ENCODE peak calls at places on chromosomes 11 and 22, in nine cellular contexts. A, W, G, U, X, Z, J, T and K are unnamed samples.
A peak's percentile ranks its signal among the peaks of the same experiment; 100 is the strongest.

GRCh38 chr22:17847360-17848078 is 73.2 kb upstream of the BID start:
- DNase-seq in Z (no peak), X (no peak), W (peak; percentile 46), G (no peak), U (no peak), A (no peak), T (no peak), J (no peak), K (no peak)

GRCh38 chr11:31582697-31583096 is 73.1 kb downstream of the ELP4 start:
- DNase-seq in T (no peak), J (no peak), A (no peak), U (no peak), X (no peak), G (no peak), W (no peak), Z (no peak), K (no peak)

GRCh38 chr22:33785283-33785991 is 134.8 kb downstream of the LARGE1 start:
- DNase-seq in X (no peak), U (no peak), Z (no peak), J (no peak), A (no peak), T (no peak), G (no peak), W (no peak), K (no peak)

GRCh38 chr22:17703811-17704210 is 65.3 kb downstream of the BCL2L13 start:
- DNase-seq in T (no peak), X (no peak), G (no peak), U (no peak), Z (no peak), A (no peak), J (no peak), W (no peak), K (no peak)

GRCh38 chr22:24411256-24412004 is 16.0 kb upstream of the ADORA2A start:
- DNase-seq in W (no peak), X (no peak), J (no peak), A (no peak), G (no peak), U (no peak), Z (no peak), T (no peak), K (peak; percentile 6)

GRCh38 chr11:130868865-130869264 is 47.4 kb downstream of the SNX19 start:
- DNase-seq in W (no peak), T (no peak), X (no peak), Z (no peak), U (no peak), G (no peak), J (no peak), A (no peak), K (no peak)

GRCh38 chr22:41352058-41352457 is 29.7 kb upstream of the TEF start:
- DNase-seq in G (no peak), Z (no peak), A (no peak), T (peak; percentile 41), J (no peak), U (peak; percentile 44), W (peak; percentile 6), X (no peak), K (no peak)

GRCh38 chr11:3228445-3228829 is 3.8 kb downstream of the MRGPRE start:
- DNase-seq in A (no peak), X (no peak), T (no peak), J (no peak), W (no peak), U (no peak), G (peak; percentile 64), Z (no peak), K (no peak)

GRCh38 chr11:128302425-128303186 is 284.8 kb downstream of the ETS1 start:
- DNase-seq in G (no peak), X (no peak), A (no peak), T (no peak), Z (no peak), W (no peak), U (no peak), J (no peak), K (no peak)

GRCh38 chr11:35814720-35815305 is 129.0 kb upstream of the LDLRAD3 start:
- DNase-seq in G (no peak), T (no peak), Z (no peak), A (no peak), J (no peak), X (no peak), U (no peak), W (no peak), K (peak; percentile 17)

GRCh38 chr11:15489281-15489680 is 374.6 kb downstream of the INSC start:
- DNase-seq in G (no peak), W (no peak), J (no peak), T (no peak), X (no peak), U (no peak), Z (no peak), A (no peak), K (no peak)

GRCh38 chr22:33894036-33894435 is 26.2 kb downstream of the LARGE1 start:
- DNase-seq in W (no peak), X (no peak), G (no peak), J (no peak), T (no peak), U (no peak), A (no peak), Z (no peak), K (no peak)

DNA sequence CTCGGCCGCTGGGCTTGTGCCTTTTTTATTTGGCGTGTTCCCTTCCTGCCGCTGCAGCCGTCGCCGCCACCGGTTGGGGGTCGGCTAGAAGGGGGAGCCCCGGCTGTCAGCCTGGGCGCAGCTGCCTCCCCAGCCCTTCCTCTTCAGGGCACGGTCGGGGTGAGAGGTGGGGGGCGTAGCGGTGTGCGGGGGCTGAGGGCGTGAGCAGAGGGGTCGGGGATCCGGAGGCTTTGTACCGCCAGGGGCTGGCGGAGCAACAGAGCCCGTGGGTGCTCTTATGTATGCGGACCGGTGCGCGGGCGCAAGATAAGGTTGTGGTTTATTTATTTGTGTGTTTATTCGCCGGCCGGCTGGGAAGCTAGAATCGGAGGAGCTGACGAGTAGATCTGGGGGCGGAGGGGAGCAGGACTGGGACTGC is 482 bp downstream of the ZBTB16 start:
- DNase-seq in G (no peak), A (peak; percentile 43), T (peak; percentile 42), X (peak; percentile 52), J (no peak), U (no peak), W (no peak), Z (no peak), K (peak; percentile 54)
- TF ChIP-seq POLR2A in G (no peak), A (no peak), T (no peak), X (no peak), J (no peak), U (no peak), W (no peak), Z (no peak), K (no peak)

DNA sequence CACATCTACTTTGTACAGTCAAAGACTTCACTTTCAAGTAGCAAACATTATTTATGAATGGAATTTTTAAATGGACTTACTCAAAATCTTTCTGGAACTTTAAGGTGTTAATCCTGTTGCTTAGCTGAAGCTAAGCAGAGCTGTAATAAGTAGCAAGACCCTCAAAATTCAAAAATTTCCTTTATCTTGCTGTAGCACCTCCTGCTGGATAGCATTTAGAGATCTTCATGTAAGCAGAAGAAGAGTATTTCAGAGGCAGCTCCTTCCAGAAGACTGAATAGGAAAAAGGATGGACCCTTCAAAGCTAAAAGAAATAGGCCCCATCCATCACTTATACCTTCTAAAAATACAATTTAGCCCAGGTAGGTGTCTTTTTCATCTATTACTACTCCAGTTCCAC is 3.4 kb downstream of the PHF21A start:
- DNase-seq in W (no peak), T (no peak), X (no peak), A (no peak), J (no peak), Z (no peak), U (no peak), G (no peak), K (no peak)
- TF ChIP-seq CTCF in W (peak; percentile 63), T (no peak), X (no peak), A (no peak), J (no peak), Z (no peak), U (no peak), G (no peak), K (no peak)

DNA sequence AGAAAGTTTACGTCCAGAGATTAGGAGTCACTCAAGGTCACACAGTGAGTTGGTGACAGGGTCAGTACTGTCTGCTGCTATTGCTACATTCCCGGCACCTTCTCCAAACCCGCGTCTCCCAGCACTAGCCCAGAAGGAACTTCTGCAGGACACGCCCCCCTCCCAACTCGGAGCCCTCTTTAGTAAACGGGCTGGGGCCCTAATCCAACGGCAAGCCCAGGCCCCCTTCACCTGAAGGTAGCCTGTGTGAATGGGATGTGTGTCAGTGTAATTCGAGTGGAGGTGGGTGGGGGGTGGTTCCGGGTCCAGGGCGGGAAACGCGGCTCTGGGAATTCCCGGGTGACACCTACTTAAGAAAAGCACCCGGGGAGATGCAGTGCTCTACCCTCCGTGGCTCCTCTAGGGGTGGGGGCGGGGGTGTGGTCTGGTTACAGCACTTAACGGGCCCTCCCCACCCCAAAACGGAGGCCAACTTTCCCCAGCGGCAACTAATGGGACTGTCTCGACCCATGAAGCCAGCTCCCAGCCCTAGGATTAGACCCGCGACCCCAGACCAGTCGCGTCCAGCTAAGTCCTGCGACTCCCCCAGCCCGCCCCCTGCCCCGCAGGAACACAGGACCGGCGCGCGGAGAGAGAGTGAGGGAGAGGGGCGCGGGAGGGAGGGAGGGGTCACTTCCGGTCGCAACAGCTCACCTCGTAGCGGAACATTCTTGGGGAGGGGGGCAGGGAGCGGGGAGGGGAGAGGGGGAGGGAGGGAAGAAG is 468 bp downstream of the PATL1 start:
- DNase-seq in W (no peak), X (peak; percentile 79), J (peak; percentile 31), Z (peak; percentile 83), T (peak; percentile 73), U (peak; percentile 52), G (peak; percentile 94), A (peak; percentile 32), K (peak; percentile 79)
- TF ChIP-seq POLR2A in W (no peak), X (no peak), J (no peak), Z (no peak), T (no peak), U (no peak), G (no peak), A (no peak), K (peak; percentile 67)

DNA sequence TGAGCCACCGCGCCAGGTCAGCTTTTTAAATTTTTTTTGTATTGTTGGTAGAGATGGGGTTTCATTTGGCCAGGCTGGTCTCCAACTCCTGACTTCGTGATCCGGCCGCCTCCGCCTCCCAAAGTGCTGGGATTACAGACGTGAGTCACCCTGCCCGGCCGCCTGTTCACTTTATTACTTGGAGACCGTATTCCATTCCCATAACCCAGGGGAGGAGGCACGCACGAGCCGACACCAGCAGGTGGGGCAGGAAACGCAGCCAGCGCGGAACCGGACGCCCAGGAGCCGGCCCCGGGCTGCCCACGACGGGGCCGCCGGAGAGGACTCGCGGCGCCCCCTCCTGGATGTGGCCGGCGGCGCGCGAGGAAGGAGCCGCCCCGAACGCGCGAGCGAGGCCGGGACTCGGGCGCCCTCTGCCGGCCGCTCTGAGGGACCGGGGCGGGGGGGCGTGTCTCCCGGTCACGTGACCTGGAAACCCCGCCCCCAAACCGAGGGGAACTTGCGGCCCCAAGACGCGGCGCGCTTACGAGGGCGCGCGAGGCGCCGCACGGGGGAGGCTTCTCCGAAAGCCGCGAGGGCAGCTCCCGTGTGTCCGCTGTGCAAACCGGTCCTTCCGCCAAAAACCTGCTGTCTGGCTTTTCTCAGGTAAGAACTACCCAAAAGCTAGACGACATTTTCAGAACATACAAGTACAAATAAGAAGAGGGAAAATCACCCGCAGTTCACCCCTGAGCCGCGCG is 11.6 kb upstream of the RNH1 start:
- DNase-seq in A (peak; percentile 95), U (peak; percentile 89), W (peak; percentile 85), G (peak; percentile 97), Z (peak; percentile 96), T (peak; percentile 98), X (peak; percentile 86), J (peak; percentile 77), K (peak; percentile 93)
- TF ChIP-seq CTCF in A (peak; percentile 100), U (peak; percentile 100), W (peak; percentile 87), G (peak; percentile 100), Z (peak; percentile 100), T (peak; percentile 100), X (peak; percentile 99), J (peak; percentile 99), K (peak; percentile 65)

GRCh38 chr11:72006309-72007088 is 7.8 kb downstream of the IL18BP start:
- DNase-seq in A (no peak), X (no peak), T (no peak), J (no peak), G (no peak), W (no peak), U (no peak), Z (no peak), K (no peak)
- TF ChIP-seq POLR2A in A (no peak), X (no peak), T (no peak), J (no peak), G (no peak), W (no peak), U (no peak), Z (no peak), K (no peak)